ENCODE peak calls at places on chromosomes 2 and 18, in four cellular contexts. J, R, O and Q are unnamed samples.

GRCh38 chr2:231129216-231129615 is 4.4 kb upstream of the HTR2B start:
- DNase-seq in J (no peak), R (no peak), O (no peak), Q (no peak)

GRCh38 chr2:19607931-19608762 is 249.7 kb upstream of the OSR1 start:
- DNase-seq in J (peak; percentile 90), R (no peak), O (no peak), Q (no peak)

GRCh38 chr2:98588880-98589425 is 19.4 kb downstream of the COA5 start:
- DNase-seq in J (no peak), R (no peak), O (no peak), Q (no peak)

GRCh38 chr2:85438291-85439110 is 20.0 kb downstream of the SH2D6 start:
- DNase-seq in J (no peak), R (no peak), O (no peak), Q (no peak)

GRCh38 chr18:269480-270090 is 1.7 kb upstream of the THOC1 start:
- DNase-seq in J (no peak), R (no peak), O (no peak), Q (no peak)

GRCh38 chr18:54684786-54685185 is 93.7 kb downstream of the DYNAP start:
- DNase-seq in J (peak; percentile 43), R (no peak), O (no peak), Q (no peak)

GRCh38 chr2:186503827-186504606 is 18.0 kb downstream of the ZC3H15 start:
- DNase-seq in J (peak; percentile 44), R (no peak), O (peak; percentile 56), Q (no peak)

GRCh38 chr2:99562516-99562915 is 72.7 kb upstream of the REV1 start:
- DNase-seq in J (no peak), R (no peak), O (no peak), Q (no peak)

GRCh38 chr2:152546230-152546837 is 170.9 kb downstream of the PRPF40A start:
- DNase-seq in J (no peak), R (no peak), O (no peak), Q (no peak)

GRCh38 chr18:50113726-50114125 is 81.2 kb downstream of the MYO5B start:
- DNase-seq in J (no peak), R (no peak), O (no peak), Q (no peak)

GRCh38 chr2:174914894-174915760 is 90.1 kb downstream of the CHN1 start:
- DNase-seq in J (no peak), R (no peak), O (no peak), Q (no peak)

GRCh38 chr18:10164241-10165160 is 250.7 kb downstream of the VAPA start:
- DNase-seq in J (no peak), R (no peak), O (no peak), Q (no peak)

GRCh38 chr2:128451084-128451483 is 132.4 kb upstream of the HS6ST1 start:
- DNase-seq in J (no peak), R (no peak), O (no peak), Q (no peak)

GRCh38 chr18:75219684-75220083 is 9.1 kb downstream of the TSHZ1 start:
- DNase-seq in J (no peak), R (no peak), O (no peak), Q (no peak)

GRCh38 chr18:4605222-4605621 is 150.1 kb upstream of the DLGAP1 start:
- DNase-seq in J (no peak), R (no peak), O (no peak), Q (no peak)

GRCh38 chr2:17538022-17538843 is 2.3 kb upstream of the VSNL1 start:
- DNase-seq in J (no peak), R (no peak), O (no peak), Q (no peak)

GRCh38 chr2:169107645-169108044 is 38.3 kb downstream of the DHRS9 start:
- DNase-seq in J (no peak), R (no peak), O (no peak), Q (no peak)

GRCh38 chr18:65737346-65737745 is 13.5 kb upstream of the CDH7 start:
- DNase-seq in J (no peak), R (no peak), O (no peak), Q (no peak)

GRCh38 chr2:136205615-136206014 is 87.7 kb upstream of the CXCR4 start:
- DNase-seq in J (no peak), R (no peak), O (no peak), Q (no peak)

GRCh38 chr2:181972431-181973190 is 13.0 kb upstream of the PPP1R1C start:
- DNase-seq in J (no peak), R (no peak), O (no peak), Q (no peak)

GRCh38 chr2:232776435-232776834 is at the start of gene KCNJ13:
- DNase-seq in J (no peak), R (no peak), O (no peak), Q (no peak)

GRCh38 chr2:177797808-177798207 is 274.8 kb downstream of the PDE11A start:
- DNase-seq in J (no peak), R (no peak), O (no peak), Q (no peak)

GRCh38 chr18:7035807-7036206 is 81.8 kb downstream of the LAMA1 start:
- DNase-seq in J (no peak), R (no peak), O (no peak), Q (no peak)

GRCh38 chr18:6648581-6648980 is 80.9 kb upstream of the ARHGAP28 start:
- DNase-seq in J (no peak), R (no peak), O (no peak), Q (no peak)

GRCh38 chr18:4181882-4182568 is 273.1 kb downstream of the DLGAP1 start:
- DNase-seq in J (no peak), R (no peak), O (no peak), Q (no peak)

GRCh38 chr18:51569153-51569552 is 371.7 kb upstream of the MEX3C start:
- DNase-seq in J (no peak), R (no peak), O (no peak), Q (no peak)

GRCh38 chr2:238380785-238381184 is 45.9 kb upstream of the ASB1 start:
- DNase-seq in J (peak; percentile 77), R (no peak), O (peak; percentile 33), Q (no peak)

GRCh38 chr2:174760845-174761473 is 3.3 kb downstream of the CHRNA1 start:
- DNase-seq in J (no peak), R (no peak), O (no peak), Q (no peak)

GRCh38 chr2:9139491-9140443 is 66.8 kb upstream of the ASAP2 start:
- DNase-seq in J (peak; percentile 60), R (peak; percentile 47), O (peak; percentile 65), Q (peak; percentile 70)

GRCh38 chr2:234091432-234091879 is 41.0 kb downstream of the SPP2 start:
- DNase-seq in J (peak; percentile 36), R (no peak), O (no peak), Q (no peak)